ENCODE peak calls at places on chromosomes 7 and 10, in nine cellular contexts. One of them, this sample, is unnamed.

GRCh38 chr10:126315471-126316177 is 72.7 kb downstream of the ADAM12 start:
- DNase-seq in prostate gland: no peak
- DNase-seq in HCT116: no peak
- DNase-seq in H9: no peak
- DNase-seq in IMR-90: peak; percentile 83
- DNase-seq in heart left ventricle: no peak
- DNase-seq in CD8-positive, alpha-beta T cell: no peak
- DNase-seq in psoas muscle: no peak
- DNase-seq in upper lobe of right lung: no peak
- DNase-seq in this sample: no peak

GRCh38 chr10:11682267-11682683 is 59.9 kb upstream of the ECHDC3 start:
- DNase-seq in prostate gland: no peak
- DNase-seq in HCT116: no peak
- DNase-seq in H9: no peak
- DNase-seq in IMR-90: no peak
- DNase-seq in heart left ventricle: no peak
- DNase-seq in CD8-positive, alpha-beta T cell: no peak
- DNase-seq in psoas muscle: no peak
- DNase-seq in upper lobe of right lung: no peak
- DNase-seq in this sample: no peak

GRCh38 chr10:3074145-3074665 is 6.9 kb downstream of the PFKP start:
- DNase-seq in prostate gland: no peak
- DNase-seq in HCT116: no peak
- DNase-seq in H9: no peak
- DNase-seq in IMR-90: peak; percentile 47
- DNase-seq in heart left ventricle: no peak
- DNase-seq in CD8-positive, alpha-beta T cell: no peak
- DNase-seq in psoas muscle: no peak
- DNase-seq in upper lobe of right lung: no peak
- DNase-seq in this sample: no peak

GRCh38 chr10:24513155-24513554 is 210.5 kb downstream of the ARHGAP21 start:
- DNase-seq in prostate gland: no peak
- DNase-seq in HCT116: no peak
- DNase-seq in H9: no peak
- DNase-seq in IMR-90: peak; percentile 34
- DNase-seq in heart left ventricle: no peak
- DNase-seq in CD8-positive, alpha-beta T cell: no peak
- DNase-seq in psoas muscle: no peak
- DNase-seq in upper lobe of right lung: no peak
- DNase-seq in this sample: no peak

GRCh38 chr7:27092753-27093097 is 3.1 kb downstream of the HOXA1 start:
- DNase-seq in prostate gland: no peak
- DNase-seq in HCT116: no peak
- DNase-seq in H9: no peak
- DNase-seq in IMR-90: no peak
- DNase-seq in heart left ventricle: no peak
- DNase-seq in CD8-positive, alpha-beta T cell: no peak
- DNase-seq in psoas muscle: no peak
- DNase-seq in upper lobe of right lung: no peak
- DNase-seq in this sample: no peak

GRCh38 chr10:103839513-103839864 is 15.9 kb downstream of the SH3PXD2A start:
- DNase-seq in prostate gland: no peak
- DNase-seq in HCT116: no peak
- DNase-seq in H9: no peak
- DNase-seq in IMR-90: no peak
- DNase-seq in heart left ventricle: no peak
- DNase-seq in CD8-positive, alpha-beta T cell: no peak
- DNase-seq in psoas muscle: no peak
- DNase-seq in upper lobe of right lung: no peak
- DNase-seq in this sample: no peak

GRCh38 chr10:27446091-27446918 is 57.8 kb upstream of the RAB18 start:
- DNase-seq in prostate gland: no peak
- DNase-seq in HCT116: peak; percentile 23
- DNase-seq in H9: no peak
- DNase-seq in IMR-90: peak; percentile 47
- DNase-seq in heart left ventricle: no peak
- DNase-seq in CD8-positive, alpha-beta T cell: no peak
- DNase-seq in psoas muscle: no peak
- DNase-seq in upper lobe of right lung: no peak
- DNase-seq in this sample: no peak

GRCh38 chr10:74750848-74751274 is 75.5 kb upstream of the KAT6B start:
- DNase-seq in prostate gland: no peak
- DNase-seq in HCT116: no peak
- DNase-seq in H9: no peak
- DNase-seq in IMR-90: no peak
- DNase-seq in heart left ventricle: no peak
- DNase-seq in CD8-positive, alpha-beta T cell: peak; percentile 53
- DNase-seq in psoas muscle: no peak
- DNase-seq in upper lobe of right lung: no peak
- DNase-seq in this sample: no peak

GRCh38 chr7:105429746-105430612 is 41.3 kb upstream of the SRPK2 start:
- DNase-seq in prostate gland: peak; percentile 59
- DNase-seq in HCT116: peak; percentile 34
- DNase-seq in H9: peak; percentile 34
- DNase-seq in IMR-90: peak; percentile 47
- DNase-seq in heart left ventricle: peak; percentile 39
- DNase-seq in CD8-positive, alpha-beta T cell: peak; percentile 65
- DNase-seq in psoas muscle: no peak
- DNase-seq in upper lobe of right lung: peak; percentile 36
- DNase-seq in this sample: no peak

GRCh38 chr7:44415047-44415446 is 75.4 kb downstream of the NUDCD3 start:
- DNase-seq in prostate gland: no peak
- DNase-seq in HCT116: no peak
- DNase-seq in H9: no peak
- DNase-seq in IMR-90: peak; percentile 44
- DNase-seq in heart left ventricle: no peak
- DNase-seq in CD8-positive, alpha-beta T cell: no peak
- DNase-seq in psoas muscle: no peak
- DNase-seq in upper lobe of right lung: no peak
- DNase-seq in this sample: no peak

GRCh38 chr7:50730459-50731400 is 52.0 kb downstream of the GRB10 start:
- DNase-seq in prostate gland: no peak
- DNase-seq in HCT116: no peak
- DNase-seq in H9: no peak
- DNase-seq in IMR-90: no peak
- DNase-seq in heart left ventricle: no peak
- DNase-seq in CD8-positive, alpha-beta T cell: no peak
- DNase-seq in psoas muscle: no peak
- DNase-seq in upper lobe of right lung: no peak
- DNase-seq in this sample: no peak

GRCh38 chr7:4159761-4160554 is 522.1 kb upstream of the FOXK1 start:
- DNase-seq in prostate gland: no peak
- DNase-seq in HCT116: no peak
- DNase-seq in H9: no peak
- DNase-seq in IMR-90: no peak
- DNase-seq in heart left ventricle: no peak
- DNase-seq in CD8-positive, alpha-beta T cell: no peak
- DNase-seq in psoas muscle: no peak
- DNase-seq in upper lobe of right lung: no peak
- DNase-seq in this sample: no peak

GRCh38 chr7:151876899-151877777 is at the start of gene PRKAG2:
- DNase-seq in prostate gland: peak; percentile 73
- DNase-seq in HCT116: no peak
- DNase-seq in H9: peak; percentile 53
- DNase-seq in IMR-90: no peak
- DNase-seq in heart left ventricle: peak; percentile 78
- DNase-seq in CD8-positive, alpha-beta T cell: peak; percentile 83
- DNase-seq in psoas muscle: peak; percentile 74
- DNase-seq in upper lobe of right lung: peak; percentile 90
- DNase-seq in this sample: peak; percentile 92

GRCh38 chr10:24008164-24009066 is 200.5 kb upstream of the KIAA1217 start:
- DNase-seq in prostate gland: peak; percentile 54
- DNase-seq in HCT116: no peak
- DNase-seq in H9: no peak
- DNase-seq in IMR-90: no peak
- DNase-seq in heart left ventricle: peak; percentile 25
- DNase-seq in CD8-positive, alpha-beta T cell: no peak
- DNase-seq in psoas muscle: no peak
- DNase-seq in upper lobe of right lung: no peak
- DNase-seq in this sample: no peak

GRCh38 chr7:134777470-134777869 is 2.0 kb upstream of the CALD1 start:
- DNase-seq in prostate gland: no peak
- DNase-seq in HCT116: no peak
- DNase-seq in H9: no peak
- DNase-seq in IMR-90: peak; percentile 62
- DNase-seq in heart left ventricle: no peak
- DNase-seq in CD8-positive, alpha-beta T cell: no peak
- DNase-seq in psoas muscle: no peak
- DNase-seq in upper lobe of right lung: no peak
- DNase-seq in this sample: no peak

GRCh38 chr7:139635521-139636240 is 112.2 kb downstream of the CLEC2L start:
- DNase-seq in prostate gland: no peak
- DNase-seq in HCT116: no peak
- DNase-seq in H9: no peak
- DNase-seq in IMR-90: no peak
- DNase-seq in heart left ventricle: no peak
- DNase-seq in CD8-positive, alpha-beta T cell: peak; percentile 68
- DNase-seq in psoas muscle: no peak
- DNase-seq in upper lobe of right lung: no peak
- DNase-seq in this sample: no peak

GRCh38 chr10:117667831-117668230 is 125.3 kb downstream of the EMX2 start:
- DNase-seq in prostate gland: no peak
- DNase-seq in HCT116: no peak
- DNase-seq in H9: no peak
- DNase-seq in IMR-90: no peak
- DNase-seq in heart left ventricle: no peak
- DNase-seq in CD8-positive, alpha-beta T cell: no peak
- DNase-seq in psoas muscle: no peak
- DNase-seq in upper lobe of right lung: no peak
- DNase-seq in this sample: no peak
- H3K27ac ChIP-seq in prostate gland: no peak overlapping the region
- H3K27ac ChIP-seq in HCT116: no peak overlapping the region
- H3K27ac ChIP-seq in H9: no peak overlapping the region
- H3K27ac ChIP-seq in IMR-90: no peak overlapping the region
- H3K27ac ChIP-seq in heart left ventricle: no peak overlapping the region
- H3K27ac ChIP-seq in CD8-positive, alpha-beta T cell: no peak overlapping the region
- H3K27ac ChIP-seq in psoas muscle: no peak overlapping the region
- H3K27ac ChIP-seq in upper lobe of right lung: no peak overlapping the region
- H3K27ac ChIP-seq in this sample: no peak overlapping the region

GRCh38 chr7:98293265-98293664 is 11.8 kb downstream of the BRI3 start:
- DNase-seq in prostate gland: no peak
- DNase-seq in HCT116: no peak
- DNase-seq in H9: no peak
- DNase-seq in IMR-90: no peak
- DNase-seq in heart left ventricle: no peak
- DNase-seq in CD8-positive, alpha-beta T cell: no peak
- DNase-seq in psoas muscle: no peak
- DNase-seq in upper lobe of right lung: no peak
- DNase-seq in this sample: no peak

GRCh38 chr7:98294326-98294725 is 12.8 kb downstream of the BRI3 start:
- DNase-seq in prostate gland: no peak
- DNase-seq in HCT116: no peak
- DNase-seq in H9: no peak
- DNase-seq in IMR-90: no peak
- DNase-seq in heart left ventricle: no peak
- DNase-seq in CD8-positive, alpha-beta T cell: no peak
- DNase-seq in psoas muscle: no peak
- DNase-seq in upper lobe of right lung: no peak
- DNase-seq in this sample: no peak

GRCh38 chr7:98293746-98294145 is 12.3 kb downstream of the BRI3 start:
- DNase-seq in prostate gland: no peak
- DNase-seq in HCT116: no peak
- DNase-seq in H9: no peak
- DNase-seq in IMR-90: no peak
- DNase-seq in heart left ventricle: no peak
- DNase-seq in CD8-positive, alpha-beta T cell: no peak
- DNase-seq in psoas muscle: no peak
- DNase-seq in upper lobe of right lung: no peak
- DNase-seq in this sample: no peak

GRCh38 chr7:98289333-98289875 is 7.9 kb downstream of the BRI3 start:
- DNase-seq in prostate gland: no peak
- DNase-seq in HCT116: no peak
- DNase-seq in H9: no peak
- DNase-seq in IMR-90: no peak
- DNase-seq in heart left ventricle: no peak
- DNase-seq in CD8-positive, alpha-beta T cell: no peak
- DNase-seq in psoas muscle: no peak
- DNase-seq in upper lobe of right lung: no peak
- DNase-seq in this sample: no peak

DNA sequence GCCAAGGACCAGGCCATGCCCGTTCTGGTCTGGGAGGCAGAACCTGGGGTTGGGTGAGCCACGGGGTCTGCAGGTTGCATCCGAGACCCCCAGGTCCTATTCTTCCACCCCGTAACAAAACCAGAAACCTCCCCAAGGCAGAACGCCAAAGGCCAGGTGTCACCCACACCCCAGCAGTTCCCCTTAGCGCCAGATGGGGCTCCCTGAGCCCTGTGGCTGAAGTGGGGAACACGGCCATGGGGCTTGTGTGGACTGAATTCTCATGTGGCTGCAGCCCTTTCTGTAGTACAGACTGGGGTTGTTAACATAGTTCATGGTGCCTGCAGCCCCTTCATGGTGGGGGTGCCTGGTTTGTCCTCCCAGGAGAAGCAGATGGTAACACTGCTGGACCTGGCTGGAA is 10.2 kb downstream of the BRI3 start:
- DNase-seq in prostate gland: no peak
- DNase-seq in HCT116: no peak
- DNase-seq in H9: no peak
- DNase-seq in IMR-90: no peak
- DNase-seq in heart left ventricle: no peak
- DNase-seq in CD8-positive, alpha-beta T cell: no peak
- DNase-seq in psoas muscle: no peak
- DNase-seq in upper lobe of right lung: no peak
- DNase-seq in this sample: no peak
- TF ChIP-seq CTCF in prostate gland: no peak
- TF ChIP-seq CTCF in HCT116: peak; percentile 26
- TF ChIP-seq CTCF in H9: peak; percentile 51
- TF ChIP-seq CTCF in IMR-90: peak; percentile 13
- TF ChIP-seq CTCF in heart left ventricle: no peak
- TF ChIP-seq CTCF in CD8-positive, alpha-beta T cell: no peak
- TF ChIP-seq CTCF in psoas muscle: no peak
- TF ChIP-seq CTCF in upper lobe of right lung: peak; percentile 18
- TF ChIP-seq CTCF in this sample: no peak

GRCh38 chr10:117370205-117370604 is 5.0 kb downstream of the PDZD8 start:
- DNase-seq in prostate gland: no peak
- DNase-seq in HCT116: no peak
- DNase-seq in H9: no peak
- DNase-seq in IMR-90: peak; percentile 66
- DNase-seq in heart left ventricle: no peak
- DNase-seq in CD8-positive, alpha-beta T cell: no peak
- DNase-seq in psoas muscle: no peak
- DNase-seq in upper lobe of right lung: no peak
- DNase-seq in this sample: no peak
- H3K27ac ChIP-seq in prostate gland: no peak overlapping the region
- H3K27ac ChIP-seq in HCT116: no peak overlapping the region
- H3K27ac ChIP-seq in H9: no peak overlapping the region
- H3K27ac ChIP-seq in IMR-90: no peak overlapping the region
- H3K27ac ChIP-seq in heart left ventricle: no peak overlapping the region
- H3K27ac ChIP-seq in CD8-positive, alpha-beta T cell: no peak overlapping the region
- H3K27ac ChIP-seq in psoas muscle: no peak overlapping the region
- H3K27ac ChIP-seq in upper lobe of right lung: no peak overlapping the region
- H3K27ac ChIP-seq in this sample: no peak overlapping the region

DNA sequence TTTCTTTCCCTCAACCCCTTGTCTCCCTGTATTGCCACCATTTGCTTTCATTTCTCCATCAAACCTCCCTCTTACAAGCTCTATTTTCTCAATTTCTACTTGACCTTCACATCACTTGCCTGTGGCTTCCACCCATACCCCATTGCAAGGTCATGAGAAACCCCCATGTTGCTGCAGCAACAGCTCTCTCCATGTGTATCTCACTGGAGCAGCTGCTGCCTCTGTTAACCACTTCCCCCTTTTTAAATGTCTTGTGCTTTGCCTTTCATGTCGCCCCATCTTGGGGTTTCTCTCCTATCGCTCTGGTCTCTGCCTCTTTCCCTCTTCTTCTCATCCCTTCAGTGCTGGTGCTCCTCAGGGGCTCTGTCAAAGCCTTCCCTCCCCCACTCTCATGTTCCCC is 148.8 kb downstream of the CHN2 start:
- DNase-seq in prostate gland: no peak
- DNase-seq in HCT116: no peak
- DNase-seq in H9: no peak
- DNase-seq in IMR-90: no peak
- DNase-seq in heart left ventricle: no peak
- DNase-seq in CD8-positive, alpha-beta T cell: no peak
- DNase-seq in psoas muscle: no peak
- DNase-seq in upper lobe of right lung: no peak
- DNase-seq in this sample: no peak
- TF ChIP-seq CTCF in prostate gland: no peak
- TF ChIP-seq CTCF in HCT116: no peak
- TF ChIP-seq CTCF in H9: no peak
- TF ChIP-seq CTCF in IMR-90: no peak
- TF ChIP-seq CTCF in heart left ventricle: no peak
- TF ChIP-seq CTCF in CD8-positive, alpha-beta T cell: no peak
- TF ChIP-seq CTCF in psoas muscle: no peak
- TF ChIP-seq CTCF in upper lobe of right lung: no peak
- TF ChIP-seq CTCF in this sample: no peak

This sample was measured in kidney.